ENCODE peak calls at places on chromosomes 6 and 20, in nine cellular contexts. O, R, B, E, W, X, Y, K and G are unnamed samples.

GRCh38 chr20:20864346-20865096 is 152.1 kb upstream of the RALGAPA2 start:
- DNase-seq in X (no peak), E (no peak), O (peak), Y (peak), B (peak), W (no peak), R (no peak), K (no peak), G (peak)

GRCh38 chr20:3798908-3799248 is 2.8 kb downstream of the CDC25B start:
- DNase-seq in B (no peak), W (no peak), Y (no peak), K (no peak), X (no peak), R (no peak), E (no peak), O (no peak), G (no peak)

GRCh38 chr20:8671366-8671943 is 397.4 kb upstream of the PLCB4 start:
- DNase-seq in B (no peak), W (no peak), E (no peak), X (no peak), R (no peak), Y (no peak), O (no peak), K (no peak), G (no peak)

GRCh38 chr20:58709013-58709702 is 16.6 kb downstream of the NPEPL1 start:
- DNase-seq in W (no peak), X (no peak), R (no peak), K (no peak), Y (no peak), E (no peak), O (no peak), B (peak), G (no peak)

GRCh38 chr20:46563170-46563847 is 12.9 kb upstream of the OCSTAMP start:
- DNase-seq in Y (no peak), R (no peak), X (no peak), W (no peak), K (no peak), O (no peak), B (peak), E (no peak), G (no peak)

GRCh38 chr6:167825059-167825758 is 1.5 kb upstream of the AFDN start:
- DNase-seq in O (no peak), R (no peak), W (no peak), E (no peak), K (no peak), X (no peak), B (no peak), Y (no peak), G (no peak)

GRCh38 chr6:25175216-25175615 is 104.0 kb upstream of the CARMIL1 start:
- DNase-seq in B (no peak), W (no peak), X (no peak), R (no peak), O (no peak), K (no peak), E (no peak), Y (peak), G (peak)

GRCh38 chr6:17276766-17277165 is 4.4 kb upstream of the RBM24 start:
- DNase-seq in B (no peak), Y (no peak), W (no peak), O (no peak), K (no peak), E (no peak), X (peak), R (no peak), G (no peak)